ENCODE peak calls at places on chromosome 20, in six cellular contexts. L is fibroblast of lung; X is MM.1S; I is SK-N-SH; C is CD8-positive, alpha-beta T cell; R is CD8-positive, alpha-beta memory T cell. N is an unnamed sample.

GRCh38 chr20:21968486-21968885 is 263.0 kb downstream of the PAX1 start:
- DNase-seq in R (no peak), C (no peak), I (no peak), X (no peak), L (no peak), N (no peak)

GRCh38 chr20:11173936-11174335 is 500.1 kb upstream of the JAG1 start:
- DNase-seq in I (no peak), R (no peak), L (no peak), C (no peak), X (no peak), N (no peak)

GRCh38 chr20:63625771-63626423 is 1.0 kb downstream of the GMEB2 start:
- DNase-seq in X (peak; percentile 38), C (peak; percentile 68), I (peak; percentile 67), L (peak; percentile 15), R (no peak), N (peak; percentile 42)

GRCh38 chr20:52031574-52032303 is 159.8 kb downstream of the ZFP64 start:
- DNase-seq in X (no peak), I (no peak), C (no peak), L (peak; percentile 62), R (peak; percentile 56), N (no peak)

GRCh38 chr20:63309261-63310071 is 16.5 kb downstream of the COL20A1 start:
- DNase-seq in R (peak; percentile 13), I (peak; percentile 95), C (no peak), X (no peak), L (peak; percentile 31), N (no peak)

GRCh38 chr20:3871549-3872265 is 17.5 kb upstream of the PANK2 start:
- DNase-seq in R (no peak), L (no peak), I (no peak), C (no peak), X (no peak), N (no peak)

GRCh38 chr20:61896058-61896961 is 169.4 kb downstream of the TAF4 start:
- DNase-seq in X (peak; percentile 26), L (peak; percentile 43), R (no peak), C (peak; percentile 52), I (peak; percentile 91), N (peak; percentile 63)

GRCh38 chr20:32968833-32969241 is 35.4 kb downstream of the SUN5 start:
- DNase-seq in I (no peak), C (peak; percentile 53), X (no peak), R (no peak), L (peak; percentile 2), N (peak; percentile 26)

GRCh38 chr20:38889792-38890496 is 36.3 kb upstream of the FAM83D start:
- DNase-seq in X (no peak), R (no peak), C (no peak), L (no peak), I (peak; percentile 34), N (no peak)

GRCh38 chr20:8021541-8022269 is 2.1 kb upstream of the TMX4 start:
- DNase-seq in L (no peak), R (no peak), X (no peak), C (no peak), I (no peak), N (no peak)
- H3K9me3 ChIP-seq in L (no peaks in the 10 kb centered on the region), R (no peaks in the 10 kb centered on the region), X (no peaks in the 10 kb centered on the region), C (no peaks in the 10 kb centered on the region), I (no peaks in the 10 kb centered on the region), N (no peaks in the 10 kb centered on the region)

GRCh38 chr20:5808901-5809300 is 58.7 kb downstream of the SHLD1 start:
- DNase-seq in X (no peak), R (no peak), L (no peak), I (no peak), C (no peak), N (no peak)
- H3K4me1 ChIP-seq in X (peaks cover 7% of the 10 kb centered on the region), R (peaks cover 5% of the 10 kb centered on the region), L (peaks cover 3% of the 10 kb centered on the region), I (no peaks in the 10 kb centered on the region), C (peaks cover under 1% of the 10 kb centered on the region), N (no peaks in the 10 kb centered on the region)

DNA sequence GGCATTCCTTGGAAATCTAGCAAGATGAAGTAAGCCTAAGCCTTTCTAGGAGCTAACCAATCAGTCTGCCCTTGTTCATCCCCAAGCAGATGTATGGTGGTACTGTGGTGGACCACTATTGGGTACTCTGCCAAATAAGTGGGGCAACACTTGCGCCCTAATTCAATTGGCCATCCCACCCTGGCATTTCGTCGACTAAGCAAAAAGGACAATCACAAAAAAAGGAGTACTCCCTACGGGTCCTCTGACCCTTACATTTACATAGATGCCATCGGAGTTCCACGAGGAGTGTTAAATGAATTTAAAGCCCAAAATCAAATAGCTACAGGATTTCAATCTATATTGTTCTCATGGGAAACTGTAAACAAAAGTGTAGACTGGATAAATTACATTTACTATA is 19.5 kb downstream of the CHD6 start:
- DNase-seq in C (no peak), L (no peak), I (no peak), R (no peak), X (no peak), N (no peak)
- H3K9me3 ChIP-seq in C (peaks cover 22% of the 10 kb centered on the region), L (no peaks in the 10 kb centered on the region), I (peaks cover 11% of the 10 kb centered on the region), R (peaks cover 45% of the 10 kb centered on the region), X (no peaks in the 10 kb centered on the region), N (peaks cover 85% of the 10 kb centered on the region)

DNA sequence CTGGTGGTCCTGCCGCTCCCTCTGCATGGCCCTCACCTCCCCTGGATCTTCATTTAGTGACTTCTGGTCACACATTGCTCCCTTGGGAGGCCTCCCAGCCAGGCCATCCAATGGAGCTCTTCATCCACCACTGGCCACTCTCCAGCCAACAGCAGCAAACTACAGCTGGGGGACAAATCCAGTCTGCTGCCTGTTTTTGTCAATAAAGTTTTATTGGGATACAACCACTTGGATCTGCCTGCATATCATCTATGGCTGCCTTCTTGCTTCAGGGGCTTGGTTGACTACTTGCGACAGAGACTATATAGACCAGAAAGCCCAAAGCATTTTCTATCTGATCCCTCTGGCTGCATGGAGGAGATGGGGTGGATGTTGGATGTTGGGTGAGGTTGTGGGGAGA is 156.6 kb upstream of the SULF2 start:
- DNase-seq in I (no peak), C (no peak), L (no peak), R (no peak), X (no peak), N (no peak)
- H3K4me1 ChIP-seq in I (peaks cover 3% of the 10 kb centered on the region), C (no peaks in the 10 kb centered on the region), L (no peaks in the 10 kb centered on the region), R (no peaks in the 10 kb centered on the region), X (no peaks in the 10 kb centered on the region), N (no peaks in the 10 kb centered on the region)

GRCh38 chr20:112396-112795 is 24.9 kb downstream of the DEFB125 start:
- DNase-seq in X (no peak), I (no peak), R (no peak), C (no peak), L (no peak), N (no peak)
- H3K9me3 ChIP-seq in X (no peaks in the 10 kb centered on the region), I (no peaks in the 10 kb centered on the region), R (no peaks in the 10 kb centered on the region), C (no peaks in the 10 kb centered on the region), L (no peaks in the 10 kb centered on the region), N (peaks cover 6% of the 10 kb centered on the region)